ENCODE peak calls at places on chromosomes 7 and 10, in four cellular contexts. H, X, F and A are unnamed samples.
A peak's percentile ranks its signal among the peaks of the same experiment; 100 is the strongest.

GRCh38 chr7:98163704-98164478 is 47.3 kb upstream of the BHLHA15 start:
- DNase-seq in H (no peak), X (no peak), F (peak; percentile 35), A (no peak)

GRCh38 chr10:97040248-97040584 is 145.5 kb downstream of the SLIT1 start:
- DNase-seq in H (no peak), X (no peak), F (no peak), A (no peak)

GRCh38 chr10:14022954-14023353 is 307.8 kb downstream of the FRMD4A start:
- DNase-seq in H (no peak), X (no peak), F (no peak), A (no peak)

GRCh38 chr10:45279702-45280101 is 35.7 kb downstream of the OR13A1 start:
- DNase-seq in H (no peak), X (no peak), F (no peak), A (no peak)

GRCh38 chr10:125124907-125125306 is 35.5 kb downstream of the CTBP2 start:
- DNase-seq in H (no peak), X (peak; percentile 57), F (no peak), A (no peak)

GRCh38 chr10:68153473-68154210 is 44.4 kb downstream of the MYPN start:
- DNase-seq in H (no peak), X (no peak), F (peak; percentile 94), A (peak; percentile 100)

GRCh38 chr10:133056651-133057178 is 31.0 kb upstream of the ADGRA1 start:
- DNase-seq in H (no peak), X (no peak), F (no peak), A (no peak)

GRCh38 chr10:16816830-16817124 is 447 bp downstream of the RSU1 start:
- DNase-seq in H (no peak), X (no peak), F (no peak), A (no peak)

GRCh38 chr10:72834183-72834825 is 59.2 kb upstream of the OIT3 start:
- DNase-seq in H (no peak), X (peak; percentile 74), F (peak; percentile 80), A (peak; percentile 42)

GRCh38 chr10:97532935-97533671 is 34.4 kb downstream of the UBTD1 start:
- DNase-seq in H (no peak), X (no peak), F (no peak), A (no peak)

GRCh38 chr7:114795475-114795874 is 126.4 kb upstream of the MDFIC start:
- DNase-seq in H (no peak), X (no peak), F (no peak), A (no peak)

GRCh38 chr10:113158183-113158582 is 208.1 kb downstream of the TCF7L2 start:
- DNase-seq in H (no peak), X (no peak), F (no peak), A (no peak)

GRCh38 chr10:121418126-121418777 is 180.0 kb downstream of the FGFR2 start:
- DNase-seq in H (no peak), X (no peak), F (no peak), A (peak; percentile 2)

GRCh38 chr10:48880016-48880705 is 59.5 kb downstream of the LRRC18 start:
- DNase-seq in H (no peak), X (no peak), F (no peak), A (no peak)

GRCh38 chr10:80472234-80473095 is 18.4 kb downstream of the TSPAN14 start:
- DNase-seq in H (no peak), X (no peak), F (peak; percentile 57), A (no peak)

GRCh38 chr7:122578350-122578749 is 120.6 kb downstream of the RNF133 start:
- DNase-seq in H (no peak), X (no peak), F (no peak), A (no peak)

GRCh38 chr10:73837072-73837471 is 25.7 kb upstream of the NDST2 start:
- DNase-seq in H (no peak), X (no peak), F (peak; percentile 83), A (no peak)

GRCh38 chr10:72515455-72515854 is 110.4 kb downstream of the MICU1 start:
- DNase-seq in H (no peak), X (no peak), F (no peak), A (no peak)

GRCh38 chr10:11746883-11747539 is 4.8 kb downstream of the ECHDC3 start:
- DNase-seq in H (no peak), X (no peak), F (peak; percentile 39), A (no peak)

GRCh38 chr7:2399848-2400587 is 3.4 kb upstream of the CHST12 start:
- DNase-seq in H (no peak), X (peak; percentile 92), F (peak; percentile 96), A (peak; percentile 30)

GRCh38 chr10:61825617-61826016 is 75.9 kb upstream of the ARID5B start:
- DNase-seq in H (no peak), X (no peak), F (no peak), A (no peak)

GRCh38 chr10:76297787-76298281 is 866.4 kb downstream of the LRMDA start:
- DNase-seq in H (no peak), X (no peak), F (no peak), A (no peak)

GRCh38 chr7:116843373-116843772 is 19.0 kb upstream of the CAPZA2 start:
- DNase-seq in H (no peak), X (no peak), F (no peak), A (no peak)

DNA sequence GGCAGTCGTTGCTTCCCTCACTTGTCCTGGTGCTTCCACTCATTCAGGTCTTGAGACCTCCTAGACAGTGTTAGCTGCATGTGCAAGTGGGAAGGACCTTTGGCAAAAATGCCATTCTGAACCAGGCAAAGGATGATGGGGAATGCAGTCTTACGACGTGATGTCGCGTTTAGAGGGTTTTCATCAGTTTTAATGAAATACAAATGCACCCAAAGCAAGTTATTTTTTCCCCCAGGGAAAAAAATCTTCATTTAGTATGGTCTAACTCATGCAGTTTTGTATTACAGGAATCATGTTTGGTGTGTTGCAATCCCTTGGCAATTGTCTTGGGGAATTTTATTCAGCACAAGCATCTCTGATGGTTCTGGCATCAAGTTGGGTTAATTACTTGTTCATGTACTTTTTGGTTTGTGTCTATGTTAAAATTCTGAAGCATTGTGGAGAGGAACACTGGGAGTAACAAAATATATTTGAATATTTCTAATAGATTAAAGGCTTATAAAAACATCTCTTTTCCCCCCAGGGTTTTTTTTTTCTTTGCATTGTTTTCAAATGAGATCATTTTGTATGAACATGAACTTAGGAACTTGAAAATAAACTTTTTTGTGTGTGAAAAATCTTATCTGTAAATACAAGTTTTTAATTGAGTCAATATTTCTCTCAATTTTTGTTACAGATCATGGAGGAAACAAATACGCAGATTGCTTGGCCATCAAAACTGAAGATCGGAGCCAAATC is 188.9 kb downstream of the BICC1 start:
- DNase-seq in H (no peak), X (no peak), F (no peak), A (no peak)
- TF ChIP-seq POLR2AphosphoS5 in H (no peak), X (no peak), F (no peak), A (no peak)

DNA sequence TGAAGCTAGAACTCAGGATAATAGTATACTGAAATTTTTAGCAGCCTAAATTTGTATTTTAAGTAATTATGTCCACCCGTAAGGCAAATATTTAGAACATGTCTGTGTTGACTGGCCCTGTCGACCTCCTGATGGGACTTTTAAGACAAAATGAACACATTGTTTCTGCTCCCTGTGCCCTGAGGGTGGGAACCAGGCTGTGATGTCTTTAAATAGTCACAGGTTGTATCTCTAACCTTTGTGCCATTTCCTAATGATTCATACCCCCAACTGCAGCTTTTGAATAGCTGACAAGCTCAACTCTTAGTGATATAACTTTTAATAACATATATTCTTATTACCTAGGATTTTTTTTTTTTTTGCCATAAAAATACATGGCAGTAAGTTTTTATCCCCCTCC is 494.9 kb upstream of the AKR1E2 start:
- DNase-seq in H (no peak), X (no peak), F (peak; percentile 46), A (no peak)
- TF ChIP-seq POLR2AphosphoS5 in H (no peak), X (no peak), F (no peak), A (no peak)

GRCh38 chr10:70693619-70694286 is 21.4 kb downstream of the ADAMTS14 start:
- DNase-seq in H (no peak), X (peak; percentile 87), F (no peak), A (no peak)
- TF ChIP-seq POLR2AphosphoS5 in H (no peak), X (no peak), F (no peak), A (no peak)

DNA sequence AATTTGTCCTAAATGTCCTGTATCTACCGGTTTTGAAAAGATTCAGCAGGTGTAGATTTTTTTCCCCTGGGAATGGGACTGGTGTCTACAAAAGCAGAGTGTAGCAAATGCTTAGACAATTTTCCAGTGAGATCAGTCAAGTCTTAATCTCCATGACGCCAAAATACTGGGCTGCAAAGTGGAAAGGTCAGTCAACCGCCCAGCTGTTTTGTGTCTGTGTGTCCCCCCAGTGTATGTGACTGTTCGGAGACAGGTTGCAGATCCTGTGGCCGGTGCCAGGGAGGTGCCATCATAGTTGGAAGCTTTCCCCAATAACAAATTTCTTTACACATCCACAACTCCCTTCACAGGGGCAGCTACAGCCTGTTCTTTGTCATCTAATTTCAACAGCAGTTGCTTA is 263.8 kb downstream of the ARHGAP12 start:
- DNase-seq in H (no peak), X (peak; percentile 91), F (no peak), A (no peak)
- TF ChIP-seq POLR2AphosphoS5 in H (no peak), X (peak; percentile 87), F (no peak), A (no peak)

GRCh38 chr10:33298893-33299292 is 35.6 kb downstream of the NRP1 start:
- DNase-seq in H (no peak), X (no peak), F (no peak), A (no peak)

GRCh38 chr10:33293531-33294170 is 40.8 kb downstream of the NRP1 start:
- DNase-seq in H (no peak), X (no peak), F (no peak), A (no peak)

GRCh38 chr10:33298110-33298509 is 36.4 kb downstream of the NRP1 start:
- DNase-seq in H (no peak), X (no peak), F (no peak), A (no peak)

GRCh38 chr10:33293081-33293480 is 41.4 kb downstream of the NRP1 start:
- DNase-seq in H (no peak), X (no peak), F (no peak), A (no peak)

DNA sequence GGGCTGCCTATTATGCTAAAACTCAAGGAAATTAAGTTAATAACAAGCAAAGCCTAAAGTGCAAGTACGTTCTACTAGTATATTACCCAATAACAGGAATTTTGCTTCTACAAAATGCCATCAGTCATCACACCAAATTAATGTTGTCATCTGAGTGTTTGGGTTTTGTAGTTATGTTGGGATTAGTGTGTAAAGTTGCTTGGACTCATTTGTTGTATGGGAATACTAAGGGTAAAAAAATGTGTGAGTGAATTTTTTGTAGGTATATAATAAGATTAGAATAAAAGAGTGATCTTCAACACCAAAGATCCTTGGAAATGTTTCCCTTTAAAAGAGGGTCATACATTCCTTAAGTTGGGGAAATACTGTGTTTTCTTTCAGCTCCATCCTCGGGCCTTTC is 38.6 kb downstream of the NRP1 start:
- DNase-seq in H (no peak), X (no peak), F (no peak), A (no peak)
- TF ChIP-seq POLR2AphosphoS5 in H (no peak), X (no peak), F (no peak), A (no peak)